ENCODE peak calls at places on chromosomes 1 and 21, in six cellular contexts. R is H1, J is GM12878, Q is GM12891, U is K562, Y is HepG2. V is an unnamed sample.
A peak's percentile ranks its signal among the peaks of the same experiment; 100 is the strongest.

GRCh38 chr1:93844262-93845045 is 34.6 kb downstream of the DNTTIP2 start:
- DNase-seq in J (peak; percentile 34), U (peak; percentile 65), Y (peak; percentile 77), R (no peak), Q (peak; percentile 31), V (no peak)

GRCh38 chr1:8671313-8671917 is 146.0 kb downstream of the RERE start:
- DNase-seq in R (no peak), Q (no peak), J (no peak), Y (peak; percentile 61), U (peak; percentile 69), V (peak; percentile 25)

GRCh38 chr1:24120965-24121364 is 9.0 kb upstream of the MYOM3 start:
- DNase-seq in Q (no peak), U (no peak), J (no peak), Y (no peak), R (no peak), V (no peak)

GRCh38 chr1:165949335-165950130 is 122.1 kb downstream of the UCK2 start:
- DNase-seq in Y (no peak), U (peak; percentile 32), R (no peak), Q (no peak), J (no peak), V (no peak)

GRCh38 chr21:23861908-23862504 is 1745.3 kb downstream of the MRPL39 start:
- DNase-seq in J (no peak), R (no peak), Q (no peak), Y (no peak), U (no peak), V (no peak)

GRCh38 chr1:171185064-171185463 is at the start of gene FMO2:
- DNase-seq in U (no peak), Y (no peak), Q (no peak), R (no peak), J (no peak), V (no peak)

GRCh38 chr1:104791030-104791429 is 1041.3 kb downstream of the AMY1C start:
- DNase-seq in Q (no peak), R (no peak), Y (no peak), U (no peak), J (no peak), V (no peak)

GRCh38 chr1:163063131-163064059 is 5.8 kb upstream of the RGS4 start:
- DNase-seq in J (no peak), U (no peak), R (no peak), Y (no peak), Q (no peak), V (no peak)

GRCh38 chr1:91511386-91511785 is 10.7 kb downstream of the CDC7 start:
- DNase-seq in U (peak; percentile 33), J (no peak), R (no peak), Q (no peak), Y (peak; percentile 35), V (no peak)
- TF ChIP-seq TAF1 in U (no peak), J (no peak), R (no peak), Q (no peak), Y (no peak), V (no peak)

GRCh38 chr1:86774305-86775304 is 70.2 kb downstream of the SH3GLB1 start:
- DNase-seq in J (peak; percentile 66), U (peak; percentile 34), Y (peak; percentile 100), Q (no peak), R (peak; percentile 31), V (no peak)
- TF ChIP-seq POLR2AphosphoS5 in J (no peak), U (peak; percentile 67), Y (peak; percentile 28), Q (no peak), R (no peak), V (no peak)

GRCh38 chr1:180631197-180631765 is 541 bp upstream of the XPR1 start:
- DNase-seq in Y (no peak), R (no peak), J (peak; percentile 19), U (no peak), Q (no peak), V (no peak)

GRCh38 chr1:180632326-180633088 is 685 bp downstream of the XPR1 start:
- DNase-seq in U (peak; percentile 73), Q (peak; percentile 49), R (peak; percentile 2), Y (peak; percentile 32), J (no peak), V (peak; percentile 53)

GRCh38 chr1:180630408-180631196 is 1.2 kb upstream of the XPR1 start:
- DNase-seq in R (no peak), Q (no peak), J (no peak), U (no peak), Y (no peak), V (no peak)

GRCh38 chr1:180633092-180634045 is 1.5 kb downstream of the XPR1 start:
- DNase-seq in Y (no peak), R (no peak), U (no peak), J (no peak), Q (no peak), V (no peak)

DNA sequence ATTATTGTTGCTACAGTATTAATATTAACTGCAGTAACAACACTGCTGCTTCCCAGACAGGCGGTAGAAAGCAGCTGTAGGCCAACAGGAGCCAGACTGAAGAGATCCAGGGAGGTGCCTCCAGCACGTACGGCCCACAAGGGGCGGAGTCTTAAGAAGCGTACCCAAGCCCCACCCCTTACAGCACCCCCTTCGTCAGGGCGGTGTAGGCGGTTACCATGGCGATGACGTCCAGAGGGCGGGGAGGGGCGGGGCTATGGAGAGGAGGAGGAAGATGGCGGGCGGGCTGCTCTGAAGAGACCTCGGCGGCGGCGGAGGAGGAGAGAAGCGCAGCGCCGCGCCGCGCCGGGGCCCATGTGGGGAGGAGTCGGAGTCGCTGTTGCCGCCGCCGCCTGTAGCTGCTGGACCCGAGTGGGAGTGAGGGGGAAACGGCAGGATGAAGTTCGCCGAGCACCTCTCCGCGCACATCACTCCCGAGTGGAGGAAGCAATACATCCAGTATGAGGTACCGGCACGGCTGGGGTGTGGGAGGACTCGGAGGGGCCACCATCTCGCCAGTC is at the start of gene XPR1:
- DNase-seq in Y (peak; percentile 96), Q (peak; percentile 74), U (peak; percentile 99), J (peak; percentile 95), R (peak; percentile 94), V (peak; percentile 67)
- TF ChIP-seq POLR2A in Y (peak; percentile 64), Q (peak; percentile 67), U (peak; percentile 92), J (peak; percentile 88), R (peak; percentile 78), V (peak; percentile 78)

DNA sequence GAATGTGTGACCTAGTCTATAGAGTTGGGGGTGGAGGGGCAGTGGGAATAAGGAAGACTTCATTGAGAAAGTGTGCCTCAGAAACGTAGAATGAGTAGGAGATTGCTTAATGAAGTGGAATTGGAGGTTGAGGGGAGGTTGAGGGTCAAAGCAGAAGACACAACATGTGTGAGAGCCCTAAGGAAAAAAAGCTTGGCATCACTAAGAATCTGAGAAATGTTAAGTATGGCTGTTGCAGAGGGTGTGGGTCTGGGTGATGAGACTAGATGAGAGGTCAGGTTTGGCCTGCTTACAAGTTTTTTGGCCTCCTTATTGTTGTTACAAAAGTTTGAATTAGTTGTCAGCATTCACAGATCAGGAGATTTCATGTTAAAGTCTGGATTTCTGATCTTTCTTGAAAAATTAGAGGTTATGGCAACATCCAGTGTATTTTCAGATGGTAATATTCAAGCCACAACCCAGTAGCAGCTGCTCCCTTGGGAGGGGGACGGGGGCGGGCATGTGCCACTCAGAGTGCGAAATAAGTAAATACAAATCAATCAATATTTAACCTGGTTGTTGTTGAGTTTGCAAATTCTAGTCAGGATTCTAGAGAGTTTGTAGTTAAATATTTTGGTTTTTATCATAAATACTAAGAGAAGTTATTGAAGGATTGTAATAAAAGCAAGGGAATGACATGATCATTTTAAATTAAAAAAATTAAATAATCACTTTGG is 4.3 kb downstream of the MAN1A2 start:
- DNase-seq in U (no peak), Q (no peak), Y (no peak), R (no peak), J (no peak), V (no peak)
- TF ChIP-seq TAF1 in U (no peak), Q (no peak), Y (no peak), R (no peak), J (no peak), V (no peak)

GRCh38 chr1:46616277-46617107 is at the start of gene MOB3C:
- DNase-seq in U (peak; percentile 89), J (peak; percentile 15), Y (no peak), Q (peak; percentile 60), R (no peak), V (peak; percentile 63)
- TF ChIP-seq POLR2AphosphoS5 in U (no peak), J (peak; percentile 77), Y (peak; percentile 48), Q (peak; percentile 56), R (no peak), V (peak; percentile 64)

GRCh38 chr1:59057211-59057694 is 239.6 kb upstream of the FGGY start:
- DNase-seq in U (no peak), Y (peak; percentile 64), J (no peak), R (no peak), Q (no peak), V (no peak)
- TF ChIP-seq POLR2A in U (no peak), Y (no peak), J (no peak), R (no peak), Q (no peak), V (no peak)

V was measured in GM12892.